ENCODE peak calls at places on chromosomes 5 and 9, in four cellular contexts. Z is GM12865, T is T-helper 1 cell, N is WTC11. C is an unnamed sample.

GRCh38 chr9:82234160-82234943 is 245.8 kb downstream of the SPATA31D1 start:
- DNase-seq in N (no peak), Z (no peak), T (no peak), C (no peak)

GRCh38 chr9:98944130-98945074 is 695 bp downstream of the COL15A1 start:
- DNase-seq in Z (no peak), T (no peak), N (peak; percentile 53), C (no peak)

GRCh38 chr5:137282216-137282615 is 216.9 kb downstream of the SPOCK1 start:
- DNase-seq in T (no peak), N (no peak), Z (no peak), C (no peak)

GRCh38 chr5:32760091-32760509 is 49.0 kb downstream of the NPR3 start:
- DNase-seq in Z (no peak), T (no peak), N (no peak), C (no peak)

GRCh38 chr9:19660019-19660418 is 128.8 kb downstream of the SLC24A2 start:
- DNase-seq in N (no peak), Z (no peak), T (no peak), C (no peak)

GRCh38 chr5:135308752-135309151 is 90.3 kb downstream of the MACROH2A1 start:
- DNase-seq in Z (no peak), T (no peak), N (no peak), C (no peak)

GRCh38 chr9:68454579-68455334 is 85.9 kb downstream of the TMEM252 start:
- DNase-seq in Z (no peak), N (no peak), T (no peak), C (no peak)

GRCh38 chr5:95446009-95446408 is 54.8 kb downstream of the FAM81B start:
- DNase-seq in Z (no peak), T (no peak), N (no peak), C (no peak)

GRCh38 chr9:15837079-15837679 is 284.3 kb downstream of the CCDC171 start:
- DNase-seq in N (no peak), Z (peak; percentile 56), T (no peak), C (no peak)

GRCh38 chr5:131720714-131721113 is 76.1 kb downstream of the FNIP1 start:
- DNase-seq in N (no peak), T (no peak), Z (no peak), C (no peak)

GRCh38 chr9:26747611-26748010 is 145.0 kb downstream of the CAAP1 start:
- DNase-seq in N (no peak), Z (no peak), T (no peak), C (no peak)

GRCh38 chr9:130359819-130360218 is 84.9 kb upstream of the ASS1 start:
- DNase-seq in N (no peak), Z (no peak), T (no peak), C (no peak)

GRCh38 chr9:137058651-137059234 is 4.9 kb upstream of the ENTPD2 start:
- DNase-seq in Z (no peak), T (no peak), N (no peak), C (no peak)

GRCh38 chr5:97838214-97838613 is 655.2 kb upstream of the RIOK2 start:
- DNase-seq in Z (peak; percentile 68), T (no peak), N (no peak), C (no peak)

GRCh38 chr5:1204693-1205242 is 3.4 kb downstream of the SLC6A19 start:
- DNase-seq in T (no peak), Z (no peak), N (peak; percentile 31), C (no peak)

C was measured in CD8-positive, alpha-beta T cell.